ENCODE peak calls at places on chromosomes 5 and 9, in four cellular contexts. W is GM10248, X is cardiac fibroblast, Q is omental fat pad. F is an unnamed sample.

GRCh38 chr5:81749562-81750307 is 1.2 kb downstream of the SSBP2 start:
- DNase-seq in W (peak; percentile 74), X (peak; percentile 23), Q (no peak), F (no peak)

GRCh38 chr5:149386166-149386565 is 7.1 kb upstream of the IL17B start:
- DNase-seq in W (no peak), X (no peak), Q (no peak), F (no peak)

GRCh38 chr5:119078870-119079269 is 8.0 kb downstream of the DMXL1 start:
- DNase-seq in W (no peak), X (peak; percentile 7), Q (no peak), F (no peak)

GRCh38 chr5:151156732-151157402 is 712 bp downstream of the ANXA6 start:
- DNase-seq in W (peak; percentile 44), X (no peak), Q (no peak), F (no peak)

GRCh38 chr9:17005085-17005484 is 129.8 kb upstream of the CNTLN start:
- DNase-seq in W (no peak), X (peak; percentile 77), Q (no peak), F (no peak)

GRCh38 chr5:163880307-163880706 is 374.9 kb downstream of the MAT2B start:
- DNase-seq in W (no peak), X (peak; percentile 30), Q (no peak), F (peak; percentile 38)

GRCh38 chr5:41707853-41708603 is 162.2 kb downstream of the OXCT1 start:
- DNase-seq in W (peak; percentile 34), X (peak; percentile 78), Q (no peak), F (peak; percentile 56)

GRCh38 chr5:135482383-135482933 is 30.3 kb upstream of the TIFAB start:
- DNase-seq in W (no peak), X (no peak), Q (no peak), F (no peak)

GRCh38 chr9:111481885-111482636 is 2.1 kb downstream of the ECPAS start:
- DNase-seq in W (no peak), X (peak; percentile 51), Q (no peak), F (peak; percentile 72)

GRCh38 chr9:110125763-110126351 is 82.1 kb downstream of the C9orf152 start:
- DNase-seq in W (no peak), X (no peak), Q (no peak), F (no peak)

GRCh38 chr9:10633785-10634184 is 21.0 kb upstream of the PTPRD start:
- DNase-seq in W (no peak), X (no peak), Q (no peak), F (no peak)

GRCh38 chr9:71249729-71250317 is 128.4 kb upstream of the TRPM3 start:
- DNase-seq in W (peak; percentile 23), X (peak; percentile 83), Q (no peak), F (peak; percentile 75)

GRCh38 chr9:131668439-131669233 is 71.2 kb downstream of the RAPGEF1 start:
- DNase-seq in W (peak; percentile 73), X (peak; percentile 70), Q (no peak), F (no peak)

GRCh38 chr5:31531543-31531887 is 378 bp downstream of the DROSHA start:
- DNase-seq in W (peak; percentile 44), X (peak; percentile 21), Q (no peak), F (no peak)

GRCh38 chr9:133676450-133676849 is 40.3 kb downstream of the DBH start:
- DNase-seq in W (no peak), X (no peak), Q (no peak), F (no peak)

GRCh38 chr5:116557669-116558271 is 16.9 kb downstream of the SEMA6A start:
- DNase-seq in W (no peak), X (peak; percentile 47), Q (no peak), F (peak; percentile 52)

GRCh38 chr5:60463179-60463868 is 236.6 kb downstream of the DEPDC1B start:
- DNase-seq in W (no peak), X (no peak), Q (no peak), F (peak; percentile 3)

GRCh38 chr9:98249774-98250173 is 5.7 kb downstream of the TBC1D2 start:
- DNase-seq in W (no peak), X (no peak), Q (no peak), F (no peak)

GRCh38 chr5:20469792-20470191 is 481.8 kb upstream of the CDH18 start:
- DNase-seq in W (no peak), X (no peak), Q (no peak), F (no peak)

GRCh38 chr9:136170291-136170901 is 34.5 kb downstream of the LHX3 start:
- DNase-seq in W (peak; percentile 87), X (peak; percentile 3), Q (no peak), F (peak; percentile 36)

GRCh38 chr5:172791291-172791690 is 20.3 kb upstream of the DUSP1 start:
- DNase-seq in W (no peak), X (no peak), Q (no peak), F (no peak)

GRCh38 chr5:168086104-168086610 is 205.3 kb upstream of the WWC1 start:
- DNase-seq in W (no peak), X (no peak), Q (no peak), F (peak; percentile 84)

GRCh38 chr5:12322042-12322441 is 417.8 kb upstream of the CTNND2 start:
- DNase-seq in W (no peak), X (no peak), Q (no peak), F (no peak)

GRCh38 chr5:150637245-150638052 is 3.0 kb upstream of the SYNPO start:
- DNase-seq in W (no peak), X (peak; percentile 90), Q (no peak), F (peak; percentile 80)

GRCh38 chr5:83846601-83847000 is 125.9 kb upstream of the HAPLN1 start:
- DNase-seq in W (no peak), X (no peak), Q (no peak), F (no peak)

GRCh38 chr9:97501177-97501971 is at the start of gene TMOD1:
- DNase-seq in W (peak; percentile 93), X (peak; percentile 25), Q (no peak), F (peak; percentile 60)

GRCh38 chr5:172051643-172052362 is 45.4 kb upstream of the FBXW11 start:
- DNase-seq in W (no peak), X (no peak), Q (no peak), F (no peak)

DNA sequence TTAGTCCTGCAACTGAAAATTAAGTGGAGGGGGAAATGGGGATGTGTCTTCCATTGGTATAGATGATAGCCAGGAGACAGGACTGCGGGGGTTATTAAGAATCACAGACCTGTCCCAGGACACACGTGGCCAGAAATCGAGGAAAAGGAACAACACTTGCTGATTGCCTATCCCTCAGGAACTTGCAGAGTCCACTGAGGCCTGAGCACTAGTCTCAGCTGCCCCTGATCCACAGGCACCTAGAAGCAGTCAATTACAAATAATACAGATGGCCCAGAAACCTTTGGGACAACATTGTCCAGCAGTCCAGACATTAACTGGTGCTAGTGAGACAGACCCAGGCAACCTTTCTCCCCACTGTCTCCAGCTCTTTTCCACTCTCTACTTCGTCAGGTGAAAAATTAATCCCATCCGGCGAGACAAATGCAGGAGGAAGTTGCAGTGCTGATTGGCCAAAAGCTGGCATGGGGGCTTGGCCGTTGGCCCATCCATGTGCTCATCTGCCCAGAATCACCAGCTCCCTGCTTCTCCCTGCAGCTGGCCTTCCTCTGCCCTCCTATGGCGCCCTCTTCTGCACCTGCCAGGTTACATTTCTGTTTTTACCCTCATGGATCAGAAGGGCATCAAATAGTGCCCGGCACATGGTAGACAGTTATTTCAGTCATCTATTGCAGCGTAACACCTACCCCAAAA is 3.5 kb upstream of the B4GALT1 start:
- DNase-seq in W (no peak), X (peak; percentile 37), Q (no peak), F (peak; percentile 84)
- TF ChIP-seq CTCF in W (peak; percentile 40), X (peak; percentile 10), Q (no peak), F (peak; percentile 58)

GRCh38 chr5:6634327-6634713 is 1.1 kb downstream of the SRD5A1 start:
- DNase-seq in W (peak; percentile 56), X (no peak), Q (no peak), F (peak; percentile 11)

GRCh38 chr5:6633469-6634326 is 458 bp downstream of the SRD5A1 start:
- DNase-seq in W (no peak), X (peak; percentile 19), Q (no peak), F (peak; percentile 17)

GRCh38 chr5:6632931-6633468 is at the start of the genes NSUN2 and SRD5A1:
- DNase-seq in W (peak; percentile 99), X (peak; percentile 94), Q (peak; percentile 62), F (peak; percentile 88)

GRCh38 chr5:6631441-6631840 is 1.4 kb downstream of the NSUN2 start:
- DNase-seq in W (no peak), X (peak; percentile 29), Q (no peak), F (no peak)

DNA sequence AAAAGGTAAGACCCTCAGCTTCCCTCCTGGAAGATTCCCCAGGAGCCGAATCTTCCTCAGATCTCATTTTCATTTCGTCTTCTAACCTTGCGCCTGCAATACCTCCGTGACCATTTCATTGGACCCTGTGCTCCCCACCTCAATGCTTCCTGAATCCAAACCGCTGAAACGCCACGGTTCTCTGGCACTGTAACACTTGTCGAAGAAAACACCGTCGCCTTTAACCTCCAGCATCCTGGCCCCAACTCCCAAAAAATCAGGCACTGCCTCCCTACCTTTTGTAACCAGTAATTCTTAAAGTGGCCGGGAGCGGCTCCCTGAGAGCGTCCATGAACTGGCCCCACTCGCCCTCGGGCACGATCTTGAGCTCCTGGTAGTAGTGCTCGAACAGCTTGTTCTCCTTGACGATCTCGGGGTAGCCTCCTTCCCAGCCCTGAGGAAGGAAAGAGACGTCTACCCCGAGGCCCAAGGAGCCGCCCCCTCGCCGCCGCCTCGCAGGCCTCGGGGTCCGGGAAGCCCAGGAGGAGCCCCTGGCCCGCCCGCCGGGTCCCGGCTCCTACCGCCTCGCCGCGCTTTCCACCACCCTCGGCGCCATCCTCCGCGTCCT is 417 bp downstream of the NSUN2 start:
- DNase-seq in W (no peak), X (peak; percentile 44), Q (no peak), F (peak; percentile 51)
- TF ChIP-seq CTCF in W (peak; percentile 4), X (peak; percentile 15), Q (no peak), F (no peak)

GRCh38 chr5:132223861-132224260 is 3.8 kb downstream of the P4HA2 start:
- DNase-seq in W (no peak), X (no peak), Q (no peak), F (no peak)

GRCh38 chr5:132222649-132223038 is 5.0 kb downstream of the P4HA2 start:
- DNase-seq in W (peak; percentile 38), X (no peak), Q (no peak), F (no peak)

GRCh38 chr5:132220476-132220875 is 7.2 kb downstream of the P4HA2 start:
- DNase-seq in W (no peak), X (no peak), Q (no peak), F (no peak)

GRCh38 chr5:132219981-132220380 is 7.7 kb downstream of the P4HA2 start:
- DNase-seq in W (no peak), X (no peak), Q (no peak), F (no peak)

DNA sequence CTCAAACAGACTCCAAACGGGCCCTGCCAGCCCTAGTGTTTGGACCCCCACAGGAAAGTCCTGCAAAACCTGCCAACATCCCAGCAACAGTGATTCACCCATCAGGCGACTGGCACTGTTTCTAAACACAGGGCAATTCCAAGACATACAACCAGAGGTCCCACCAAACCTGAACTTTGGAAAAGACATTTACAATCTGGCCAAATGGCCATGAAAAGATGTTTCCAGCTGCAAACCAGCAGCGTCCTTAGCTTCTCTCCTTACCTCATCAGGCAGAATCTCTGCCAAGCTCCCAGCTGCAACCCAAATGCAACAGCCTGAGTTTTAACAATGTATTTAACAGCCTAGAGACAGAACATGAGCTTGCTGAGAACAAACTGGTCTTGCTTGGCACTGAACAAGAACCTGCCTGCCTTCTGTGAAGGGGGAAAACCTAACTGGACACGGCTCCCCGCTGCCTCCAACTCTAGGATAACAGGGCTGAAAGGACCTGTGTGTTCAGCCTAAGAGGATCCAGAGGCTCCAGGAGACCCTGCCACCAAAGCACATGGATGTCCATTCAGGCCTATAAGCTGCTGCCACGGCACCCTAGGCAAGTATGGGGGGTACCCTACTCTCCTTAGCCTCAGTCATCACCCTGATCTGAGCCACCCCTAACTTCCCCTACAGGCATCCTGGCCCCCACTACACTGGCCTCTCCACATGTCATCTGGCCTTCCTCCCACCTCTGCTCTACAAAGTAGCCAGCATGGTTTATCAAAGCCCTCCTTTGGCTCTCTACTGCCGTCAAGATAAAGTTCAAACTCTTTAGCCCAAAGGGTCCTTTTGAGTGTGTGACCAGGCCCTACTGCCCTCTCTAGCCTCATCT is 5.6 kb downstream of the P4HA2 start:
- DNase-seq in W (no peak), X (peak; percentile 67), Q (no peak), F (peak; percentile 40)
- TF ChIP-seq CTCF in W (no peak), X (no peak), Q (no peak), F (no peak)

GRCh38 chr5:85049020-85049419 is 664.3 kb upstream of the EDIL3 start:
- DNase-seq in W (no peak), X (peak; percentile 66), Q (no peak), F (peak; percentile 3)
- TF ChIP-seq CTCF in W (no peak), X (peak; percentile 43), Q (no peak), F (peak; percentile 14)